ENCODE peak calls at places on chromosome 11, in six cellular contexts. S is mesenchymal stem cell, P is H1, M is H9, O is IMR-90, Q is trophoblast cell. E is an unnamed sample.

GRCh38 chr11:3122775-3123201 is 42.3 kb downstream of the OSBPL5 start:
- DNase-seq in P (no peak), M (no peak), S (no peak), O (no peak), Q (no peak), E (no peak)

GRCh38 chr11:133927690-133928627 is 28.8 kb downstream of the IGSF9B start:
- DNase-seq in M (peak; percentile 88), O (peak; percentile 39), S (peak; percentile 28), Q (peak; percentile 89), P (no peak), E (no peak)

GRCh38 chr11:117888140-117888561 is 11.7 kb upstream of the FXYD6 start:
- DNase-seq in Q (no peak), O (no peak), P (no peak), M (no peak), S (no peak), E (no peak)

GRCh38 chr11:111269146-111269868 is 23.8 kb downstream of the POU2AF2 start:
- DNase-seq in P (no peak), Q (peak; percentile 26), S (no peak), O (no peak), M (no peak), E (peak; percentile 47)

GRCh38 chr11:130434521-130435223 is 6.3 kb upstream of the ADAMTS8 start:
- DNase-seq in S (peak; percentile 84), Q (peak; percentile 93), O (peak; percentile 82), P (no peak), M (peak; percentile 78), E (peak; percentile 83)

GRCh38 chr11:116030697-116031331 is 526.6 kb upstream of the CADM1 start:
- DNase-seq in O (no peak), Q (no peak), M (no peak), S (no peak), P (no peak), E (no peak)

GRCh38 chr11:60981515-60981914 is 10.0 kb downstream of the CD6 start:
- DNase-seq in P (no peak), M (no peak), Q (no peak), O (no peak), S (no peak), E (no peak)

GRCh38 chr11:79418241-79418640 is 22.6 kb downstream of the TENM4 start:
- DNase-seq in S (no peak), Q (no peak), P (no peak), M (no peak), O (no peak), E (no peak)

GRCh38 chr11:11980841-11981308 is 27.6 kb downstream of the DKK3 start:
- DNase-seq in S (peak; percentile 65), Q (no peak), P (no peak), O (peak; percentile 55), M (no peak), E (no peak)

GRCh38 chr11:124405611-124406010 is 6.8 kb upstream of the OR8B3 start:
- DNase-seq in S (peak; percentile 65), Q (no peak), O (peak; percentile 62), P (no peak), M (no peak), E (no peak)

GRCh38 chr11:69525516-69526452 is 44.3 kb downstream of the LINC01488 start:
- DNase-seq in P (no peak), M (peak; percentile 20), S (no peak), Q (no peak), O (no peak), E (no peak)

GRCh38 chr11:70159612-70160570 is 43.2 kb upstream of the FADD start:
- DNase-seq in M (no peak), O (peak; percentile 47), P (no peak), S (no peak), Q (no peak), E (no peak)

GRCh38 chr11:3126901-3127691 is 38.0 kb downstream of the OSBPL5 start:
- DNase-seq in O (no peak), Q (no peak), M (no peak), S (no peak), P (no peak), E (no peak)

GRCh38 chr11:9802291-9802861 is 138.5 kb downstream of the SWAP70 start:
- DNase-seq in S (peak; percentile 72), Q (peak; percentile 87), M (no peak), O (peak; percentile 91), P (no peak), E (no peak)

GRCh38 chr11:60873533-60873932 is 6.2 kb downstream of the ZP1 start:
- DNase-seq in M (no peak), O (no peak), Q (no peak), S (no peak), P (no peak), E (no peak)

GRCh38 chr11:11512090-11512489 is 109.7 kb downstream of the GALNT18 start:
- DNase-seq in S (no peak), M (no peak), Q (no peak), P (no peak), O (no peak), E (no peak)

GRCh38 chr11:93017821-93018690 is 48.6 kb downstream of the MTNR1B start:
- DNase-seq in S (no peak), O (no peak), M (no peak), P (no peak), Q (peak; percentile 87), E (no peak)

GRCh38 chr11:134063096-134063495 is 5.8 kb upstream of the JAM3 start:
- DNase-seq in P (no peak), S (no peak), M (no peak), Q (no peak), O (no peak), E (no peak)

GRCh38 chr11:45801723-45802315 is 3.1 kb upstream of the SLC35C1 start:
- DNase-seq in Q (no peak), S (no peak), O (no peak), P (no peak), M (no peak), E (no peak)

GRCh38 chr11:11580831-11581492 is 40.8 kb downstream of the GALNT18 start:
- DNase-seq in M (peak; percentile 5), S (peak; percentile 10), P (no peak), O (no peak), Q (peak; percentile 61), E (no peak)

GRCh38 chr11:86497310-86497709 is 122.6 kb downstream of the CCDC81 start:
- DNase-seq in Q (peak; percentile 73), S (no peak), P (no peak), M (no peak), O (peak; percentile 67), E (no peak)

GRCh38 chr11:15198284-15198683 is 83.6 kb downstream of the INSC start:
- DNase-seq in O (no peak), M (no peak), P (no peak), S (no peak), Q (no peak), E (no peak)

GRCh38 chr11:13260196-13260962 is 17.2 kb upstream of the BMAL1 start:
- DNase-seq in Q (no peak), O (no peak), P (no peak), S (peak; percentile 9), M (no peak), E (no peak)

GRCh38 chr11:7417328-7417727 is 68.0 kb upstream of the OLFML1 start:
- DNase-seq in M (no peak), O (no peak), S (no peak), P (no peak), Q (peak; percentile 39), E (no peak)

GRCh38 chr11:47480762-47481161 is 31.8 kb upstream of the RAPSN start:
- DNase-seq in O (no peak), Q (no peak), P (no peak), S (peak; percentile 62), M (no peak), E (no peak)

GRCh38 chr11:19350093-19350665 is 109.4 kb upstream of the E2F8 start:
- DNase-seq in Q (no peak), S (no peak), P (no peak), M (no peak), O (no peak), E (no peak)

GRCh38 chr11:58727415-58727797 is 4.3 kb downstream of the GLYAT start:
- DNase-seq in Q (no peak), S (no peak), M (no peak), O (no peak), P (no peak), E (no peak)

GRCh38 chr11:2382927-2383822 is 6.1 kb downstream of the CD81 start:
- DNase-seq in S (peak; percentile 79), M (peak; percentile 64), O (peak; percentile 63), P (no peak), Q (no peak), E (no peak)

GRCh38 chr11:45622861-45623260 is 42.6 kb downstream of the CHST1 start:
- DNase-seq in Q (no peak), O (no peak), S (no peak), P (no peak), M (no peak), E (no peak)

GRCh38 chr11:116517077-116517476 is 255.7 kb downstream of the BUD13 start:
- DNase-seq in S (no peak), O (no peak), Q (no peak), M (peak; percentile 14), P (no peak), E (no peak)

GRCh38 chr11:1718326-1718725 is 21.3 kb downstream of the KRTAP5-6 start:
- DNase-seq in O (no peak), S (no peak), M (no peak), P (no peak), Q (no peak), E (no peak)

GRCh38 chr11:68401856-68402255 is 58.7 kb upstream of the PPP6R3 start:
- DNase-seq in M (no peak), O (no peak), S (no peak), Q (peak; percentile 51), P (no peak), E (no peak)
- H4K91ac ChIP-seq in M (no peak overlapping the region), O (no peak overlapping the region), S (no peak overlapping the region), Q (no peak overlapping the region), P (no peak overlapping the region), E (no peak overlapping the region)

DNA sequence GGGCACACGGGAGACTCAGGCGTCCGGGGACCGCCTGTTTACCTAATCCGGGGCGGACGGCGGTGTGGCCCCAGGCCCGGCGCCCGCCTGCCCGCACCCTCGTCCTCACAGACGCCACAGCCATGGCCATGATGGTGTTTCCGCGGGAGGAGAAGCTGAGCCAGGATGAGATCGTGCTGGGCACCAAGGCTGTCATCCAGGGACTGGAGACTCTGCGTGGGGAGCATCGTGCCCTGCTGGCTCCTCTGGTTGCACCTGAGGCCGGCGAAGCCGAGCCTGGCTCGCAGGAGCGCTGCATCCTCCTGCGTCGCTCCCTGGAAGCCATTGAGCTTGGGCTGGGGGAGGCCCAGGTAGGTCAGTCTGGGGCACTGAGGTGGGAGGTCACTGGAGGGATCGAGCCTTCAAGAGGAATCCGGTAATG is 10.0 kb upstream of the RAB1B start:
- DNase-seq in S (no peak), P (no peak), Q (no peak), O (no peak), M (no peak), E (no peak)
- H2AFZ ChIP-seq in S (no peak overlapping the region), P (no peak overlapping the region), Q (peak overlapping the region; percentile 89), O (peak overlapping the region; percentile 98), M (no peak overlapping the region), E (peak overlapping the region; percentile 95)

DNA sequence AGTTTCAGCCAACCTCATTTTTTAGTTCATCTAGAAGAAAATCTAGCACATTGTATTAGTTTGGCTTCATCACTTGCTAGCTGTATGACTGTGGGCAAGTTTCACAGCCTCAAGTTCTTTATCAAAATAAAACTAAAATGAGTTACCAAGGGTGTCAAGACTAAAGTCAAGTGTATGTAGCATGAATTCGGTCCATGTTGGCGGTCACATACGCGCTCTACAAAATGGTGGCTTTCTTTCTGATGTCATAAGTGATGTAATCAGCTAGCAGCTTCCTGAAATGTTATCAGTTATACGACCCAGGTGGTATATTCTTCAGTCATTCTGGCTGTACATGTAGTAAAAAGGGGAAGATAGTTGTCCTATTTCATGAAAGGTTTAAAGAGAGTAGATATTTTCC is 50.5 kb downstream of the POLD3 start:
- DNase-seq in O (no peak), P (no peak), S (no peak), Q (no peak), M (no peak), E (no peak)
- H2BK120ac ChIP-seq in O (no peak overlapping the region), P (no peak overlapping the region), S (no peak overlapping the region), Q (no peak overlapping the region), M (no peak overlapping the region), E (no peak overlapping the region)

GRCh38 chr11:22276535-22276934 is 61.6 kb upstream of the SLC17A6 start:
- DNase-seq in Q (no peak), M (no peak), O (no peak), S (no peak), P (no peak), E (no peak)
- H4K91ac ChIP-seq in Q (no peak overlapping the region), M (no peak overlapping the region), O (no peak overlapping the region), S (no peak overlapping the region), P (no peak overlapping the region), E (no peak overlapping the region)